ENCODE peak calls at places on chromosomes 12 and 14, in eight cellular contexts. K is uterus, V is A549, S is dorsolateral prefrontal cortex, F is stomach, H is GM23338, L is fibroblast of lung, Y is astrocyte. R is an unnamed sample.

GRCh38 chr14:68462683-68463082 is 330.2 kb downstream of the ZFP36L1 start:
- DNase-seq in K (no peak), L (peak; percentile 53), F (no peak), Y (no peak), S (no peak), V (no peak), H (no peak), R (no peak)

GRCh38 chr12:43057561-43057960 is 468.0 kb upstream of the PRICKLE1 start:
- DNase-seq in Y (peak; percentile 20), H (no peak), F (no peak), L (peak; percentile 25), V (no peak), S (no peak), K (no peak), R (no peak)

GRCh38 chr14:105200641-105201040 is 19.5 kb upstream of the NUDT14 start:
- DNase-seq in K (no peak), Y (no peak), H (no peak), L (no peak), V (no peak), F (no peak), S (no peak), R (no peak)

GRCh38 chr12:107402041-107403022 is 283.3 kb upstream of the PWP1 start:
- DNase-seq in F (peak; percentile 42), L (peak; percentile 65), H (peak; percentile 94), K (no peak), V (peak; percentile 47), S (no peak), Y (peak; percentile 50), R (peak; percentile 70)

GRCh38 chr12:113060336-113060960 is 3.9 kb downstream of the DTX1 start:
- DNase-seq in H (no peak), V (no peak), Y (no peak), F (no peak), L (no peak), K (no peak), S (no peak), R (no peak)

GRCh38 chr14:58829594-58829993 is 191.8 kb downstream of the DACT1 start:
- DNase-seq in H (no peak), S (no peak), K (no peak), F (no peak), V (no peak), L (peak; percentile 55), Y (peak; percentile 57), R (peak; percentile 9)

GRCh38 chr14:97634786-97635185 is 837.6 kb downstream of the VRK1 start:
- DNase-seq in V (no peak), Y (no peak), S (no peak), K (no peak), F (no peak), L (no peak), H (peak; percentile 69), R (no peak)

GRCh38 chr12:49294086-49294803 is 702 bp upstream of the PRPH start:
- DNase-seq in F (no peak), Y (no peak), L (no peak), H (no peak), S (no peak), K (no peak), V (no peak), R (no peak)

GRCh38 chr12:124679533-124680371 is 112.3 kb upstream of the NCOR2 start:
- DNase-seq in S (no peak), L (no peak), K (peak; percentile 48), V (no peak), F (peak; percentile 80), H (no peak), Y (no peak), R (no peak)

GRCh38 chr12:38930994-38931393 is 25.6 kb upstream of the CPNE8 start:
- DNase-seq in F (no peak), Y (no peak), V (no peak), K (no peak), H (no peak), S (no peak), L (no peak), R (no peak)

GRCh38 chr12:67645571-67645970 is 3.0 kb upstream of the DYRK2 start:
- DNase-seq in H (no peak), S (no peak), F (no peak), V (no peak), K (no peak), L (peak; percentile 65), Y (peak; percentile 49), R (no peak)

GRCh38 chr12:22543246-22544037 is 900 bp downstream of the C2CD5 start:
- DNase-seq in S (peak; percentile 42), F (peak; percentile 58), H (peak; percentile 44), Y (peak; percentile 31), K (peak; percentile 39), L (peak; percentile 34), V (no peak), R (no peak)

GRCh38 chr14:71647086-71647784 is 285.0 kb upstream of the RGS6 start:
- DNase-seq in H (peak; percentile 95), F (peak; percentile 34), Y (no peak), S (no peak), K (no peak), V (no peak), L (no peak), R (peak; percentile 55)

GRCh38 chr12:48023386-48023785 is 19.1 kb upstream of the COL2A1 start:
- DNase-seq in V (no peak), K (no peak), Y (no peak), H (peak; percentile 34), L (no peak), F (peak; percentile 74), S (no peak), R (no peak)

GRCh38 chr12:125856899-125857298 is 791.7 kb downstream of the AACS start:
- DNase-seq in K (no peak), F (no peak), L (no peak), H (peak; percentile 21), Y (no peak), S (no peak), V (no peak), R (no peak)

GRCh38 chr12:116520801-116521471 is 38.2 kb upstream of the MAP1LC3B2 start:
- DNase-seq in K (no peak), S (no peak), V (no peak), L (peak; percentile 86), Y (peak; percentile 84), H (no peak), F (no peak), R (no peak)

GRCh38 chr12:57377103-57377840 is 53.6 kb downstream of the R3HDM2 start:
- DNase-seq in V (no peak), H (peak; percentile 14), F (no peak), Y (no peak), L (no peak), S (no peak), K (no peak), R (peak; percentile 13)

GRCh38 chr12:73181244-73181643 is 909.1 kb downstream of the TRHDE start:
- DNase-seq in K (no peak), L (no peak), Y (no peak), F (no peak), H (no peak), S (no peak), V (no peak), R (no peak)

GRCh38 chr14:98826618-98827017 is 445.4 kb downstream of the BCL11B start:
- DNase-seq in L (peak; percentile 6), F (peak; percentile 31), Y (no peak), H (no peak), K (no peak), S (no peak), V (no peak), R (no peak)

GRCh38 chr14:103093856-103094405 is 594 bp upstream of the EXOC3L4 start:
- DNase-seq in S (no peak), F (no peak), H (no peak), V (no peak), L (no peak), K (no peak), Y (no peak), R (no peak)
- TF ChIP-seq CTCF in S (no peak), F (no peak), H (no peak), V (no peak), L (no peak), K (no peak), Y (no peak), R (no peak)

DNA sequence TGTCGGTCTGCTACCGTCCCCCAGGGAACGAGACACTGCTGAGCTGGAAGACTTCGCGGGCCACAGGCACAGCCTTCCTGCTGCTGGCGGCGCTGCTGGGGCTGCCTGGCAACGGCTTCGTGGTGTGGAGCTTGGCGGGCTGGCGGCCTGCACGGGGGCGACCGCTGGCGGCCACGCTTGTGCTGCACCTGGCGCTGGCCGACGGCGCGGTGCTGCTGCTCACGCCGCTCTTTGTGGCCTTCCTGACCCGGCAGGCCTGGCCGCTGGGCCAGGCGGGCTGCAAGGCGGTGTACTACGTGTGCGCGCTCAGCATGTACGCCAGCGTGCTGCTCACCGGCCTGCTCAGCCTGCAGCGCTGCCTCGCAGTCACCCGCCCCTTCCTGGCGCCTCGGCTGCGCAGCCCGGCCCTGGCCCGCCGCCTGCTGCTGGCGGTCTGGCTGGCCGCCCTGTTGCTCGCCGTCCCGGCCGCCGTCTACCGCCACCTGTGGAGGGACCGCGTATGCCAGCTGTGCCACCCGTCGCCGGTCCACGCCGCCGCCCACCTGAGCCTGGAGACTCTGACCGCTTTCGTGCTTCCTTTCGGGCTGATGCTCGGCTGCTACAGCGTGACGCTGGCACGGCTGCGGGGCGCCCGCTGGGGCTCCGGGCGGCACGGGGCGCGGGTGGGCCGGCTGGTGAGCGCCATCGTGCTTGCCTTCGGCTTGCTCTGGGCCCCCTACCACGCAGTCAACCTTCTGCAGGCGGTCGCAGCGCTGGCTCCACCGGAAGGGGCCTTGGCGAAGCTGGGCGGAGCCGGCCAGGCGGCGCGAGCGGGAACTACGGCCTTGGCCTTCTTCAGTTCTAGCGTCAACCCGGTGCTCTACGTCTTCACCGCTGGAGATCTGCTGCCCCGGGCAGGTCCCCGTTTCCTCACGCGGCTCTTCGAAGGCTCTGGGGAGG is at the start of gene LTB4R:
- DNase-seq in Y (peak; percentile 72), F (peak; percentile 86), S (peak; percentile 37), K (no peak), V (no peak), L (peak; percentile 82), H (peak; percentile 79), R (no peak)
- H3K27ac ChIP-seq in Y (no peak within 1 kb of the TSS), F (peak within 1 kb of the TSS; percentile 95), S (peak within 1 kb of the TSS; percentile 39), K (peak within 1 kb of the TSS; percentile 78), V (no peak within 1 kb of the TSS), L (peak within 1 kb of the TSS; percentile 10), H (no peak within 1 kb of the TSS), R (peak within 1 kb of the TSS; percentile 98)

DNA sequence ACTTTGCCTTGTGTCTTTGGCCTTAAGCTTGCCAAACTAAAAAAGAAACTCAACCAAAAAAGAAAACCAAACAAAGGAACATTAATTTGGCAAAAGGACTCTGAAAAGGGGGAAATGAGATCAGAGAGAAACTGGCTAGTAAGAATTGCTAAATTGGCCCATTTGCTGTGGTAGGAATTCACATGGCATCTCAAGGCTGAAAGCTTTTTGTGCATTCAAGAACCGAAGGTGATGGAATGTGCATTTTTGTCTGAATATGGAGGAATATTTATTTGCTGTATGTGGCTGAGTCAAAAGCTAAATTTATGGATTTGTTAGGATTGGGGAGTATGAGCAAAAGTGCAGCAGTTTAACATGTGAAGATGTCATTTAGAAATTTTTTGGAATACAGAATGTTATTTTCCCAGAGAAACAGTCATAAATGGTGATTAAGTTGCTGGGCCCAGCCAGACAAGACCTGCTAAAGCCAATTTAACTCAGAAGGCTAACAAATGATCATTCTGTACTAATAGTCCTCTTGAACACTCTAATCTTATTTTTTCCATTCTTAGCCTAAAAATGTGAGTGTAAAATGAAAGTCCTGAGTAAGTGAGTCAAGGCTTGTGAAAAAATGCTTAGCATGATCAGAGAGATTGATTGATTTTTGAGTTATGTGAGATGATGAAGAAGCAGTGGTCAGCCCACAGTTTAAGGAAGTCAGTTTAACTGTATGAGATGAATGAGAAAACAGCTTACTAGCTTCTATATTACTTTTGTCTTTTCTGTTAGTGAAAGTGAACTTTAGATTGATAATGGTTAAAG is 94.1 kb downstream of the ANO6 start:
- DNase-seq in Y (peak; percentile 78), H (no peak), V (no peak), K (no peak), S (no peak), F (no peak), L (peak; percentile 80), R (no peak)
- TF ChIP-seq CTCF in Y (no peak), H (no peak), V (no peak), K (no peak), S (no peak), F (no peak), L (no peak), R (no peak)

GRCh38 chr14:72744416-72745120 is 149.3 kb downstream of the DPF3 start:
- DNase-seq in H (no peak), K (no peak), L (no peak), F (peak; percentile 9), V (no peak), S (no peak), Y (no peak), R (no peak)
- H3K27ac ChIP-seq in H (no peak overlapping the region), K (no peak overlapping the region), L (no peak overlapping the region), F (no peak overlapping the region), V (no peak overlapping the region), S (peak overlapping the region; percentile 73), Y (peak overlapping the region; percentile 88), R (no peak overlapping the region)

R was measured in RWPE1.